ENCODE peak calls at places on chromosomes 5 and 9, in seven cellular contexts. One of them, this sample, is unnamed. For H3K4me1, the result is how much of the 10 kb centered on the place peaks cover.

GRCh38 chr5:81751836-81752643 is 1.1 kb upstream of the SSBP2 start:
- DNase-seq in neural progenitor cell: peak
- DNase-seq in right atrium auricular region: no peak
- DNase-seq in mesendoderm: peak
- DNase-seq in CD8-positive, alpha-beta T cell: peak
- DNase-seq in testis: peak
- DNase-seq in fibroblast of lung: no peak
- DNase-seq in this sample: no peak

GRCh38 chr9:72207278-72207677 is 58.0 kb downstream of the GDA start:
- DNase-seq in mesendoderm: no peak
- DNase-seq in right atrium auricular region: no peak
- DNase-seq in CD8-positive, alpha-beta T cell: no peak
- DNase-seq in testis: no peak
- DNase-seq in fibroblast of lung: no peak
- DNase-seq in neural progenitor cell: no peak
- DNase-seq in this sample: no peak

GRCh38 chr9:35537898-35538297 is 48.0 kb downstream of the RUSC2 start:
- DNase-seq in testis: peak
- DNase-seq in mesendoderm: peak
- DNase-seq in fibroblast of lung: no peak
- DNase-seq in CD8-positive, alpha-beta T cell: no peak
- DNase-seq in neural progenitor cell: peak
- DNase-seq in right atrium auricular region: no peak
- DNase-seq in this sample: peak

GRCh38 chr9:113468716-113469448 is 5.4 kb downstream of the RGS3 start:
- DNase-seq in fibroblast of lung: no peak
- DNase-seq in testis: peak
- DNase-seq in right atrium auricular region: peak
- DNase-seq in CD8-positive, alpha-beta T cell: no peak
- DNase-seq in mesendoderm: no peak
- DNase-seq in neural progenitor cell: no peak
- DNase-seq in this sample: peak

GRCh38 chr5:131994533-131995226 is 16.8 kb downstream of the ACSL6 start:
- DNase-seq in neural progenitor cell: peak
- DNase-seq in fibroblast of lung: no peak
- DNase-seq in CD8-positive, alpha-beta T cell: no peak
- DNase-seq in mesendoderm: peak
- DNase-seq in testis: no peak
- DNase-seq in right atrium auricular region: no peak
- DNase-seq in this sample: peak

GRCh38 chr5:152329191-152329590 is 75.9 kb downstream of the NMUR2 start:
- DNase-seq in testis: no peak
- DNase-seq in mesendoderm: no peak
- DNase-seq in fibroblast of lung: no peak
- DNase-seq in CD8-positive, alpha-beta T cell: no peak
- DNase-seq in right atrium auricular region: no peak
- DNase-seq in neural progenitor cell: no peak
- DNase-seq in this sample: no peak

GRCh38 chr9:135239769-135240141 is 152.3 kb downstream of the OLFM1 start:
- DNase-seq in neural progenitor cell: no peak
- DNase-seq in mesendoderm: no peak
- DNase-seq in right atrium auricular region: no peak
- DNase-seq in CD8-positive, alpha-beta T cell: no peak
- DNase-seq in testis: no peak
- DNase-seq in fibroblast of lung: no peak
- DNase-seq in this sample: peak

GRCh38 chr9:79694676-79695400 is 123.1 kb downstream of the TLE4 start:
- DNase-seq in mesendoderm: peak
- DNase-seq in right atrium auricular region: no peak
- DNase-seq in neural progenitor cell: peak
- DNase-seq in testis: no peak
- DNase-seq in fibroblast of lung: peak
- DNase-seq in CD8-positive, alpha-beta T cell: no peak
- DNase-seq in this sample: peak

GRCh38 chr5:94524841-94525697 is 93.3 kb downstream of the KIAA0825 start:
- DNase-seq in mesendoderm: peak
- DNase-seq in testis: peak
- DNase-seq in fibroblast of lung: peak
- DNase-seq in CD8-positive, alpha-beta T cell: no peak
- DNase-seq in right atrium auricular region: no peak
- DNase-seq in neural progenitor cell: peak
- DNase-seq in this sample: no peak

GRCh38 chr5:103804714-103805113 is 242.1 kb upstream of the NUDT12 start:
- DNase-seq in mesendoderm: peak
- DNase-seq in fibroblast of lung: peak
- DNase-seq in testis: no peak
- DNase-seq in neural progenitor cell: no peak
- DNase-seq in right atrium auricular region: no peak
- DNase-seq in CD8-positive, alpha-beta T cell: no peak
- DNase-seq in this sample: no peak

GRCh38 chr9:4030751-4031150 is 269.1 kb downstream of the GLIS3 start:
- DNase-seq in CD8-positive, alpha-beta T cell: no peak
- DNase-seq in testis: no peak
- DNase-seq in right atrium auricular region: no peak
- DNase-seq in mesendoderm: no peak
- DNase-seq in fibroblast of lung: no peak
- DNase-seq in neural progenitor cell: no peak
- DNase-seq in this sample: no peak

GRCh38 chr9:105760053-105760452 is 65.7 kb downstream of the TMEM38B start:
- DNase-seq in neural progenitor cell: no peak
- DNase-seq in mesendoderm: peak
- DNase-seq in CD8-positive, alpha-beta T cell: no peak
- DNase-seq in fibroblast of lung: no peak
- DNase-seq in testis: no peak
- DNase-seq in right atrium auricular region: no peak
- DNase-seq in this sample: no peak

GRCh38 chr9:89391585-89391984 is 73.3 kb downstream of the SECISBP2 start:
- DNase-seq in fibroblast of lung: no peak
- DNase-seq in CD8-positive, alpha-beta T cell: no peak
- DNase-seq in mesendoderm: no peak
- DNase-seq in testis: no peak
- DNase-seq in neural progenitor cell: no peak
- DNase-seq in right atrium auricular region: no peak
- DNase-seq in this sample: no peak
- H3K4me1 ChIP-seq in fibroblast of lung: under half
- H3K4me1 ChIP-seq in CD8-positive, alpha-beta T cell: under half
- H3K4me1 ChIP-seq in mesendoderm: under half
- H3K4me1 ChIP-seq in testis: under half
- H3K4me1 ChIP-seq in neural progenitor cell: under half
- H3K4me1 ChIP-seq in right atrium auricular region: under half
- H3K4me1 ChIP-seq in this sample: under half

GRCh38 chr5:178232124-178232919 is at the start of gene PHYKPL:
- DNase-seq in right atrium auricular region: peak
- DNase-seq in CD8-positive, alpha-beta T cell: peak
- DNase-seq in testis: peak
- DNase-seq in neural progenitor cell: peak
- DNase-seq in fibroblast of lung: peak
- DNase-seq in mesendoderm: peak
- DNase-seq in this sample: peak
- H3K4me1 ChIP-seq in right atrium auricular region: under half
- H3K4me1 ChIP-seq in CD8-positive, alpha-beta T cell: half or more
- H3K4me1 ChIP-seq in testis: under half
- H3K4me1 ChIP-seq in neural progenitor cell: under half
- H3K4me1 ChIP-seq in fibroblast of lung: under half
- H3K4me1 ChIP-seq in mesendoderm: under half
- H3K4me1 ChIP-seq in this sample: under half

GRCh38 chr9:134066546-134066922 is 1.3 kb downstream of the BRD3 start:
- DNase-seq in CD8-positive, alpha-beta T cell: no peak
- DNase-seq in fibroblast of lung: peak
- DNase-seq in right atrium auricular region: no peak
- DNase-seq in neural progenitor cell: peak
- DNase-seq in mesendoderm: peak
- DNase-seq in testis: no peak
- DNase-seq in this sample: no peak

GRCh38 chr9:134063876-134064450 is 3.9 kb downstream of the BRD3 start:
- DNase-seq in CD8-positive, alpha-beta T cell: no peak
- DNase-seq in neural progenitor cell: peak
- DNase-seq in fibroblast of lung: no peak
- DNase-seq in right atrium auricular region: no peak
- DNase-seq in testis: no peak
- DNase-seq in mesendoderm: no peak
- DNase-seq in this sample: no peak

GRCh38 chr9:134064711-134065110 is 3.1 kb downstream of the BRD3 start:
- DNase-seq in testis: no peak
- DNase-seq in right atrium auricular region: no peak
- DNase-seq in CD8-positive, alpha-beta T cell: no peak
- DNase-seq in fibroblast of lung: no peak
- DNase-seq in mesendoderm: no peak
- DNase-seq in neural progenitor cell: peak
- DNase-seq in this sample: peak

GRCh38 chr9:134066923-134067851 is 639 bp downstream of the BRD3 start:
- DNase-seq in fibroblast of lung: peak
- DNase-seq in right atrium auricular region: no peak
- DNase-seq in mesendoderm: peak
- DNase-seq in CD8-positive, alpha-beta T cell: peak
- DNase-seq in neural progenitor cell: peak
- DNase-seq in testis: no peak
- DNase-seq in this sample: peak

GRCh38 chr9:134065720-134066419 is 2.0 kb downstream of the BRD3 start:
- DNase-seq in CD8-positive, alpha-beta T cell: peak
- DNase-seq in fibroblast of lung: peak
- DNase-seq in testis: peak
- DNase-seq in right atrium auricular region: no peak
- DNase-seq in neural progenitor cell: peak
- DNase-seq in mesendoderm: peak
- DNase-seq in this sample: peak
- H3K4me1 ChIP-seq in CD8-positive, alpha-beta T cell: under half
- H3K4me1 ChIP-seq in fibroblast of lung: under half
- H3K4me1 ChIP-seq in testis: under half
- H3K4me1 ChIP-seq in right atrium auricular region: under half
- H3K4me1 ChIP-seq in neural progenitor cell: under half
- H3K4me1 ChIP-seq in mesendoderm: under half
- H3K4me1 ChIP-seq in this sample: under half

GRCh38 chr5:51811883-51812282 is 428.6 kb downstream of the ISL1 start:
- DNase-seq in mesendoderm: peak
- DNase-seq in fibroblast of lung: no peak
- DNase-seq in CD8-positive, alpha-beta T cell: no peak
- DNase-seq in neural progenitor cell: peak
- DNase-seq in testis: no peak
- DNase-seq in right atrium auricular region: no peak
- DNase-seq in this sample: no peak

GRCh38 chr5:51810592-51810991 is 427.3 kb downstream of the ISL1 start:
- DNase-seq in testis: no peak
- DNase-seq in neural progenitor cell: no peak
- DNase-seq in right atrium auricular region: no peak
- DNase-seq in mesendoderm: no peak
- DNase-seq in CD8-positive, alpha-beta T cell: no peak
- DNase-seq in fibroblast of lung: no peak
- DNase-seq in this sample: no peak

DNA sequence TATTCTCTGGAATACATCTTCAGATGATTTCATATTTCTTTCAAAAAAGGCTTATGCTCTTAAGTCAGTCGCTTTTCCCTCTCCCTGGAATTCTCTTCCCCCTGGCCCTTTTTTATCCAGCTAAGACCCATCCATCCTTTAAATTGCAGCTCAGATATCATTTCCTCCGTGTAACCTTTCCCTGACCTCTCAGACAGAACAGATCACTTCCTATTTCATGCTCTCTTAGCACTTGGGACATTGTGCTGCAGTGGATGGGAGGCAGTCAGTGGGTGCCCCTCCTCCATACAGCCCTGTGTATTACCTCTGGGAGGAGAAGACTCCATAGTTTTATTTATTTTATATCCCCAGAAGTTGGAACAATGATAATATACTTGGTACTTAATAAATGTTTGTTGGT is 423.4 kb downstream of the ISL1 start:
- DNase-seq in fibroblast of lung: no peak
- DNase-seq in CD8-positive, alpha-beta T cell: no peak
- DNase-seq in neural progenitor cell: no peak
- DNase-seq in testis: no peak
- DNase-seq in right atrium auricular region: no peak
- DNase-seq in mesendoderm: no peak
- DNase-seq in this sample: no peak
- H3K4me1 ChIP-seq in fibroblast of lung: under half
- H3K4me1 ChIP-seq in CD8-positive, alpha-beta T cell: under half
- H3K4me1 ChIP-seq in neural progenitor cell: under half
- H3K4me1 ChIP-seq in testis: under half
- H3K4me1 ChIP-seq in right atrium auricular region: under half
- H3K4me1 ChIP-seq in mesendoderm: under half
- H3K4me1 ChIP-seq in this sample: under half